ENCODE peak calls at places on chromosomes 1 and 21, in nine cellular contexts. One of them, this sample, is unnamed.

GRCh38 chr1:98903261-98903660 is 101.4 kb downstream of the PLPPR5 start:
- DNase-seq in ovary: no peak
- DNase-seq in mesothelial cell of epicardium: no peak
- DNase-seq in H1: no peak
- DNase-seq in GM20000: no peak
- DNase-seq in IMR-90: peak
- DNase-seq in B cell: no peak
- DNase-seq in cardiac fibroblast: peak
- DNase-seq in AG04449: peak
- DNase-seq in this sample: no peak

GRCh38 chr1:234605983-234606730 is 3.8 kb downstream of the IRF2BP2 start:
- DNase-seq in ovary: peak
- DNase-seq in mesothelial cell of epicardium: no peak
- DNase-seq in H1: no peak
- DNase-seq in GM20000: no peak
- DNase-seq in IMR-90: peak
- DNase-seq in B cell: peak
- DNase-seq in cardiac fibroblast: peak
- DNase-seq in AG04449: no peak
- DNase-seq in this sample: no peak

GRCh38 chr1:43587594-43587993 is 56.9 kb downstream of the PTPRF start:
- DNase-seq in ovary: no peak
- DNase-seq in mesothelial cell of epicardium: no peak
- DNase-seq in H1: no peak
- DNase-seq in GM20000: no peak
- DNase-seq in IMR-90: peak
- DNase-seq in B cell: no peak
- DNase-seq in cardiac fibroblast: peak
- DNase-seq in AG04449: peak
- DNase-seq in this sample: no peak

GRCh38 chr1:89179343-89179742 is 3.5 kb upstream of the GBP7 start:
- DNase-seq in ovary: no peak
- DNase-seq in mesothelial cell of epicardium: no peak
- DNase-seq in H1: no peak
- DNase-seq in GM20000: no peak
- DNase-seq in IMR-90: no peak
- DNase-seq in B cell: no peak
- DNase-seq in cardiac fibroblast: no peak
- DNase-seq in AG04449: no peak
- DNase-seq in this sample: no peak

GRCh38 chr1:89821322-89822108 is 683 bp downstream of the LRRC8D start:
- DNase-seq in ovary: peak
- DNase-seq in mesothelial cell of epicardium: peak
- DNase-seq in H1: peak
- DNase-seq in GM20000: peak
- DNase-seq in IMR-90: peak
- DNase-seq in B cell: peak
- DNase-seq in cardiac fibroblast: no peak
- DNase-seq in AG04449: no peak
- DNase-seq in this sample: peak

GRCh38 chr1:38474738-38475623 is 384.6 kb downstream of the RRAGC start:
- DNase-seq in ovary: no peak
- DNase-seq in mesothelial cell of epicardium: peak
- DNase-seq in H1: no peak
- DNase-seq in GM20000: peak
- DNase-seq in IMR-90: no peak
- DNase-seq in B cell: peak
- DNase-seq in cardiac fibroblast: no peak
- DNase-seq in AG04449: no peak
- DNase-seq in this sample: no peak

GRCh38 chr1:54965624-54966340 is 14.6 kb upstream of the TMEM61 start:
- DNase-seq in ovary: no peak
- DNase-seq in mesothelial cell of epicardium: peak
- DNase-seq in H1: no peak
- DNase-seq in GM20000: peak
- DNase-seq in IMR-90: peak
- DNase-seq in B cell: peak
- DNase-seq in cardiac fibroblast: peak
- DNase-seq in AG04449: no peak
- DNase-seq in this sample: no peak

GRCh38 chr21:33924766-33925100 is 9.1 kb upstream of the ATP5PO start:
- DNase-seq in ovary: no peak
- DNase-seq in mesothelial cell of epicardium: no peak
- DNase-seq in H1: no peak
- DNase-seq in GM20000: no peak
- DNase-seq in IMR-90: no peak
- DNase-seq in B cell: no peak
- DNase-seq in cardiac fibroblast: no peak
- DNase-seq in AG04449: no peak
- DNase-seq in this sample: no peak

GRCh38 chr1:209095627-209096595 is 487.6 kb upstream of the CAMK1G start:
- DNase-seq in ovary: no peak
- DNase-seq in mesothelial cell of epicardium: no peak
- DNase-seq in H1: no peak
- DNase-seq in GM20000: no peak
- DNase-seq in IMR-90: peak
- DNase-seq in B cell: no peak
- DNase-seq in cardiac fibroblast: peak
- DNase-seq in AG04449: peak
- DNase-seq in this sample: no peak

GRCh38 chr1:85884372-85885035 is 176.3 kb upstream of the ZNHIT6 start:
- DNase-seq in ovary: no peak
- DNase-seq in mesothelial cell of epicardium: no peak
- DNase-seq in H1: no peak
- DNase-seq in GM20000: peak
- DNase-seq in IMR-90: peak
- DNase-seq in B cell: no peak
- DNase-seq in cardiac fibroblast: peak
- DNase-seq in AG04449: no peak
- DNase-seq in this sample: no peak

GRCh38 chr21:26826801-26827200 is 18.4 kb downstream of the ADAMTS1 start:
- DNase-seq in ovary: no peak
- DNase-seq in mesothelial cell of epicardium: no peak
- DNase-seq in H1: no peak
- DNase-seq in GM20000: no peak
- DNase-seq in IMR-90: no peak
- DNase-seq in B cell: no peak
- DNase-seq in cardiac fibroblast: peak
- DNase-seq in AG04449: no peak
- DNase-seq in this sample: no peak

GRCh38 chr1:51506537-51506936 is 12.5 kb downstream of the EPS15 start:
- DNase-seq in ovary: no peak
- DNase-seq in mesothelial cell of epicardium: no peak
- DNase-seq in H1: no peak
- DNase-seq in GM20000: no peak
- DNase-seq in IMR-90: peak
- DNase-seq in B cell: peak
- DNase-seq in cardiac fibroblast: peak
- DNase-seq in AG04449: peak
- DNase-seq in this sample: no peak

GRCh38 chr1:173093721-173094450 is 43.1 kb upstream of the TNFSF18 start:
- DNase-seq in ovary: no peak
- DNase-seq in mesothelial cell of epicardium: no peak
- DNase-seq in H1: no peak
- DNase-seq in GM20000: no peak
- DNase-seq in IMR-90: no peak
- DNase-seq in B cell: no peak
- DNase-seq in cardiac fibroblast: no peak
- DNase-seq in AG04449: no peak
- DNase-seq in this sample: no peak

GRCh38 chr1:156697481-156697880 is 7.9 kb downstream of the CRABP2 start:
- DNase-seq in ovary: no peak
- DNase-seq in mesothelial cell of epicardium: no peak
- DNase-seq in H1: no peak
- DNase-seq in GM20000: no peak
- DNase-seq in IMR-90: no peak
- DNase-seq in B cell: no peak
- DNase-seq in cardiac fibroblast: no peak
- DNase-seq in AG04449: no peak
- DNase-seq in this sample: no peak

GRCh38 chr1:111420377-111420776 is 7.2 kb downstream of the OVGP1 start:
- DNase-seq in ovary: no peak
- DNase-seq in mesothelial cell of epicardium: no peak
- DNase-seq in H1: no peak
- DNase-seq in GM20000: no peak
- DNase-seq in IMR-90: no peak
- DNase-seq in B cell: no peak
- DNase-seq in cardiac fibroblast: no peak
- DNase-seq in AG04449: no peak
- DNase-seq in this sample: no peak

GRCh38 chr1:97412737-97413136 is 508.1 kb downstream of the DPYD start:
- DNase-seq in ovary: no peak
- DNase-seq in mesothelial cell of epicardium: no peak
- DNase-seq in H1: no peak
- DNase-seq in GM20000: no peak
- DNase-seq in IMR-90: peak
- DNase-seq in B cell: no peak
- DNase-seq in cardiac fibroblast: peak
- DNase-seq in AG04449: no peak
- DNase-seq in this sample: no peak

GRCh38 chr1:145912128-145912641 is 2.3 kb upstream of the ITGA10 start:
- DNase-seq in ovary: no peak
- DNase-seq in mesothelial cell of epicardium: no peak
- DNase-seq in H1: no peak
- DNase-seq in GM20000: no peak
- DNase-seq in IMR-90: no peak
- DNase-seq in B cell: peak
- DNase-seq in cardiac fibroblast: no peak
- DNase-seq in AG04449: no peak
- DNase-seq in this sample: no peak

GRCh38 chr1:171107257-171107940 is 16.7 kb downstream of the FMO3 start:
- DNase-seq in ovary: no peak
- DNase-seq in mesothelial cell of epicardium: no peak
- DNase-seq in H1: no peak
- DNase-seq in GM20000: no peak
- DNase-seq in IMR-90: peak
- DNase-seq in B cell: no peak
- DNase-seq in cardiac fibroblast: peak
- DNase-seq in AG04449: no peak
- DNase-seq in this sample: no peak

GRCh38 chr1:110668523-110668922 is 6.2 kb downstream of the KCNA3 start:
- DNase-seq in ovary: no peak
- DNase-seq in mesothelial cell of epicardium: no peak
- DNase-seq in H1: no peak
- DNase-seq in GM20000: no peak
- DNase-seq in IMR-90: no peak
- DNase-seq in B cell: no peak
- DNase-seq in cardiac fibroblast: no peak
- DNase-seq in AG04449: no peak
- DNase-seq in this sample: no peak

GRCh38 chr1:41051022-41051421 is 29.5 kb upstream of the SLFNL1 start:
- DNase-seq in ovary: no peak
- DNase-seq in mesothelial cell of epicardium: no peak
- DNase-seq in H1: no peak
- DNase-seq in GM20000: no peak
- DNase-seq in IMR-90: no peak
- DNase-seq in B cell: no peak
- DNase-seq in cardiac fibroblast: no peak
- DNase-seq in AG04449: no peak
- DNase-seq in this sample: no peak

GRCh38 chr1:33435096-33435820 is 4.4 kb upstream of the PHC2 start:
- DNase-seq in ovary: no peak
- DNase-seq in mesothelial cell of epicardium: no peak
- DNase-seq in H1: no peak
- DNase-seq in GM20000: no peak
- DNase-seq in IMR-90: peak
- DNase-seq in B cell: no peak
- DNase-seq in cardiac fibroblast: peak
- DNase-seq in AG04449: no peak
- DNase-seq in this sample: no peak

GRCh38 chr1:32991386-32991785 is 26.8 kb upstream of the RNF19B start:
- DNase-seq in ovary: no peak
- DNase-seq in mesothelial cell of epicardium: no peak
- DNase-seq in H1: no peak
- DNase-seq in GM20000: no peak
- DNase-seq in IMR-90: no peak
- DNase-seq in B cell: no peak
- DNase-seq in cardiac fibroblast: no peak
- DNase-seq in AG04449: no peak
- DNase-seq in this sample: no peak

GRCh38 chr1:216600730-216601426 is 122.4 kb downstream of the ESRRG start:
- DNase-seq in ovary: peak
- DNase-seq in mesothelial cell of epicardium: peak
- DNase-seq in H1: peak
- DNase-seq in GM20000: peak
- DNase-seq in IMR-90: peak
- DNase-seq in B cell: peak
- DNase-seq in cardiac fibroblast: peak
- DNase-seq in AG04449: peak
- DNase-seq in this sample: no peak
- TF ChIP-seq CTCF in ovary: no peak
- TF ChIP-seq CTCF in mesothelial cell of epicardium: peak
- TF ChIP-seq CTCF in H1: peak
- TF ChIP-seq CTCF in GM20000: no peak
- TF ChIP-seq CTCF in IMR-90: peak
- TF ChIP-seq CTCF in B cell: no peak
- TF ChIP-seq CTCF in cardiac fibroblast: peak
- TF ChIP-seq CTCF in AG04449: peak
- TF ChIP-seq CTCF in this sample: no peak

GRCh38 chr1:202242080-202242419 is 48.5 kb downstream of the LGR6 start:
- DNase-seq in ovary: no peak
- DNase-seq in mesothelial cell of epicardium: no peak
- DNase-seq in H1: no peak
- DNase-seq in GM20000: no peak
- DNase-seq in IMR-90: no peak
- DNase-seq in B cell: no peak
- DNase-seq in cardiac fibroblast: no peak
- DNase-seq in AG04449: no peak
- DNase-seq in this sample: no peak
- TF ChIP-seq CTCF in ovary: no peak
- TF ChIP-seq CTCF in mesothelial cell of epicardium: no peak
- TF ChIP-seq CTCF in H1: no peak
- TF ChIP-seq CTCF in GM20000: no peak
- TF ChIP-seq CTCF in IMR-90: no peak
- TF ChIP-seq CTCF in B cell: no peak
- TF ChIP-seq CTCF in cardiac fibroblast: no peak
- TF ChIP-seq CTCF in AG04449: no peak
- TF ChIP-seq CTCF in this sample: no peak

DNA sequence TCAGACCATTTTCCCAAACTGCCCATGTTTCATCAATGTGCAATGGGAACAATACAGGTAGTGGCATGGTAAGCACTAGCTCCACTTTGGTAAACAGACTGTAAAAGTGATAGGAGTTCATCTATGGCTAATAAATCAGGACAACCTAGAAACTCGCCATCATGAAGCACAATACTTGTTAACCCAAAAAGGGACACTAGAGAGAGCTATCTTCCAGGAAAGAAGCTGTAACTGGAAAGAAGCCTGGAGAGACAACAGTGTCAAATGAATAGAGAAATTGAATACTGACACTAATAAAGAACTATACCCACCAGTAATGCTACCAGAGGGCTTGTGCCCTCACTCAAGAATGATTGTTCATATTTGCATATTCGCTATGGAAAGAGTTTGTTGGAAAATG is 164.7 kb upstream of the RGS18 start:
- DNase-seq in ovary: no peak
- DNase-seq in mesothelial cell of epicardium: no peak
- DNase-seq in H1: no peak
- DNase-seq in GM20000: no peak
- DNase-seq in IMR-90: peak
- DNase-seq in B cell: no peak
- DNase-seq in cardiac fibroblast: peak
- DNase-seq in AG04449: peak
- DNase-seq in this sample: no peak
- TF ChIP-seq CTCF in ovary: no peak
- TF ChIP-seq CTCF in mesothelial cell of epicardium: no peak
- TF ChIP-seq CTCF in H1: peak
- TF ChIP-seq CTCF in GM20000: no peak
- TF ChIP-seq CTCF in IMR-90: peak
- TF ChIP-seq CTCF in B cell: no peak
- TF ChIP-seq CTCF in cardiac fibroblast: no peak
- TF ChIP-seq CTCF in AG04449: peak
- TF ChIP-seq CTCF in this sample: no peak

GRCh38 chr1:48105167-48105566 is 108.0 kb upstream of the TRABD2B start:
- DNase-seq in ovary: no peak
- DNase-seq in mesothelial cell of epicardium: no peak
- DNase-seq in H1: no peak
- DNase-seq in GM20000: no peak
- DNase-seq in IMR-90: no peak
- DNase-seq in B cell: no peak
- DNase-seq in cardiac fibroblast: peak
- DNase-seq in AG04449: no peak
- DNase-seq in this sample: no peak
- TF ChIP-seq CTCF in ovary: no peak
- TF ChIP-seq CTCF in mesothelial cell of epicardium: no peak
- TF ChIP-seq CTCF in H1: peak
- TF ChIP-seq CTCF in GM20000: no peak
- TF ChIP-seq CTCF in IMR-90: no peak
- TF ChIP-seq CTCF in B cell: no peak
- TF ChIP-seq CTCF in cardiac fibroblast: peak
- TF ChIP-seq CTCF in AG04449: no peak
- TF ChIP-seq CTCF in this sample: no peak